ENCODE peak calls at places on chromosomes 7 and 10, in eight cellular contexts. R is fibroblast of mammary gland, X is choroid plexus epithelial cell, V is fibroblast of lung, W is kidney, M is astrocyte of the spinal cord, K is dorsolateral prefrontal cortex, P is esophagus muscularis mucosa. Z is an unnamed sample.

GRCh38 chr7:158266817-158267736 is 320.5 kb downstream of the PTPRN2 start:
- DNase-seq in K (peak), M (no peak), R (no peak), P (no peak), W (peak), V (no peak), X (no peak), Z (no peak)

GRCh38 chr7:29809533-29810155 is 3.3 kb downstream of the WIPF3 start:
- DNase-seq in W (no peak), K (peak), X (no peak), R (no peak), V (no peak), M (no peak), P (peak), Z (no peak)

GRCh38 chr7:77648742-77649338 is 47.4 kb upstream of the RSBN1L start:
- DNase-seq in W (no peak), K (no peak), M (no peak), R (no peak), P (no peak), V (no peak), X (no peak), Z (no peak)

GRCh38 chr7:74365320-74366022 is 76.3 kb downstream of the CLIP2 start:
- DNase-seq in R (peak), X (peak), W (peak), M (peak), V (peak), P (no peak), K (peak), Z (no peak)

GRCh38 chr10:69323622-69324021 is 45.3 kb downstream of the HK1 start:
- DNase-seq in K (peak), W (no peak), M (no peak), X (no peak), P (no peak), V (no peak), R (no peak), Z (no peak)

GRCh38 chr7:131607291-131608111 is 51.1 kb upstream of the PODXL start:
- DNase-seq in X (no peak), R (no peak), V (no peak), K (peak), W (no peak), M (no peak), P (no peak), Z (no peak)

GRCh38 chr10:71475243-71475871 is 78.6 kb downstream of the CDH23 start:
- DNase-seq in M (no peak), W (no peak), X (no peak), P (no peak), R (no peak), V (no peak), K (no peak), Z (no peak)

GRCh38 chr10:46234431-46235060 is 52.3 kb upstream of the ANTXRL start:
- DNase-seq in W (no peak), X (no peak), M (no peak), R (no peak), P (peak), K (peak), V (no peak), Z (peak)

GRCh38 chr7:45295222-45295621 is 137.6 kb downstream of the RAMP3 start:
- DNase-seq in P (no peak), X (no peak), M (no peak), K (no peak), V (no peak), R (peak), W (no peak), Z (no peak)

GRCh38 chr7:28405662-28406061 is 6.7 kb upstream of the CREB5 start:
- DNase-seq in M (peak), X (peak), K (no peak), W (no peak), P (no peak), R (peak), V (peak), Z (no peak)

GRCh38 chr10:110833941-110834621 is 37.6 kb upstream of the PDCD4 start:
- DNase-seq in X (no peak), V (no peak), K (no peak), W (no peak), R (no peak), M (no peak), P (no peak), Z (no peak)

GRCh38 chr10:9613338-9613737 is 1404.3 kb upstream of the CELF2 start:
- DNase-seq in P (no peak), X (peak), V (peak), M (no peak), R (peak), K (no peak), W (no peak), Z (no peak)

GRCh38 chr7:136998495-136998894 is 130.0 kb downstream of the CHRM2 start:
- DNase-seq in V (peak), P (no peak), W (no peak), M (peak), K (no peak), R (no peak), X (peak), Z (no peak)

GRCh38 chr10:43160067-43160918 is 22.0 kb downstream of the CSGALNACT2 start:
- DNase-seq in M (peak), K (no peak), R (peak), W (no peak), X (peak), V (peak), P (no peak), Z (no peak)

GRCh38 chr10:33237736-33238624 is 96.5 kb downstream of the NRP1 start:
- DNase-seq in V (peak), X (peak), P (peak), W (no peak), R (peak), M (peak), K (no peak), Z (no peak)

GRCh38 chr10:43573250-43574034 is 974 bp downstream of the ZNF239 start:
- DNase-seq in M (peak), P (no peak), R (peak), V (peak), X (peak), K (no peak), W (no peak), Z (no peak)

GRCh38 chr10:48973065-48973464 is 33.4 kb upstream of the LRRC18 start:
- DNase-seq in W (no peak), R (peak), M (no peak), K (no peak), V (no peak), P (no peak), X (no peak), Z (no peak)

GRCh38 chr7:55367283-55367840 is 2.2 kb downstream of the LANCL2 start:
- DNase-seq in X (no peak), P (peak), V (no peak), M (no peak), R (no peak), K (no peak), W (no peak), Z (no peak)

GRCh38 chr7:4738711-4739527 is 36.5 kb upstream of the AP5Z1 start:
- DNase-seq in K (no peak), X (peak), W (no peak), P (no peak), M (peak), R (peak), V (peak), Z (no peak)

GRCh38 chr7:82335927-82336326 is 107.7 kb downstream of the CACNA2D1 start:
- DNase-seq in W (no peak), X (peak), R (peak), V (peak), K (no peak), P (no peak), M (peak), Z (no peak)

GRCh38 chr7:142496545-142496991 is 238.7 kb upstream of the PRSS58 start:
- DNase-seq in K (no peak), V (peak), P (no peak), M (peak), X (peak), W (no peak), R (peak), Z (no peak)

GRCh38 chr7:26857534-26858228 is 6.7 kb downstream of the SKAP2 start:
- DNase-seq in X (peak), V (no peak), R (peak), P (no peak), W (peak), M (peak), K (no peak), Z (no peak)

GRCh38 chr7:112143567-112143966 is 62.6 kb downstream of the DOCK4 start:
- DNase-seq in V (peak), M (peak), W (no peak), R (peak), P (no peak), K (no peak), X (peak), Z (no peak)

GRCh38 chr10:35835545-35835944 is 193.4 kb upstream of the FZD8 start:
- DNase-seq in V (no peak), X (no peak), P (no peak), K (no peak), M (no peak), R (no peak), W (no peak), Z (no peak)

GRCh38 chr7:1844956-1845390 is 174.9 kb downstream of the ELFN1 start:
- DNase-seq in M (no peak), X (no peak), R (no peak), W (peak), K (peak), V (no peak), P (no peak), Z (no peak)

GRCh38 chr10:24722676-24723385 is 856 bp downstream of the ARHGAP21 start:
- DNase-seq in X (peak), P (no peak), W (peak), M (peak), R (peak), V (peak), K (no peak), Z (peak)

GRCh38 chr10:113108180-113108835 is 158.3 kb downstream of the TCF7L2 start:
- DNase-seq in P (no peak), K (no peak), R (no peak), X (no peak), V (no peak), W (peak), M (no peak), Z (peak)

GRCh38 chr10:77319557-77319956 is 318.1 kb downstream of the KCNMA1 start:
- DNase-seq in V (peak), X (peak), K (no peak), M (peak), R (peak), P (no peak), W (no peak), Z (no peak)

GRCh38 chr10:1174022-1174421 is 117.8 kb downstream of the WDR37 start:
- DNase-seq in R (no peak), P (no peak), K (peak), X (no peak), M (no peak), W (peak), V (no peak), Z (no peak)

GRCh38 chr7:24788956-24789576 is 31.8 kb upstream of the GSDME start:
- DNase-seq in K (no peak), P (no peak), R (no peak), W (no peak), X (no peak), V (no peak), M (no peak), Z (no peak)

GRCh38 chr10:29588640-29589421 is 45.9 kb downstream of the SVIL start:
- DNase-seq in X (peak), M (peak), W (no peak), V (peak), K (no peak), R (peak), P (no peak), Z (no peak)

GRCh38 chr7:156832195-156832877 is 60.6 kb downstream of the LMBR1 start:
- DNase-seq in M (no peak), K (no peak), X (no peak), R (no peak), W (no peak), V (no peak), P (no peak), Z (no peak)

GRCh38 chr10:76558586-76558985 is 1079.0 kb downstream of the KCNMA1 start:
- DNase-seq in W (no peak), R (peak), V (peak), K (no peak), X (peak), M (peak), P (no peak), Z (no peak)

GRCh38 chr10:132148261-132149251 is 38.2 kb upstream of the DPYSL4 start:
- DNase-seq in P (no peak), W (peak), M (no peak), K (peak), R (no peak), V (no peak), X (no peak), Z (no peak)

GRCh38 chr10:106392781-106393180 is 771.7 kb downstream of the SORCS1 start:
- DNase-seq in P (no peak), W (no peak), V (no peak), R (no peak), K (no peak), X (no peak), M (no peak), Z (no peak)

GRCh38 chr10:79385804-79386531 is 38.7 kb downstream of the PPIF start:
- DNase-seq in K (no peak), M (no peak), X (peak), P (peak), V (no peak), R (no peak), W (peak), Z (peak)

DNA sequence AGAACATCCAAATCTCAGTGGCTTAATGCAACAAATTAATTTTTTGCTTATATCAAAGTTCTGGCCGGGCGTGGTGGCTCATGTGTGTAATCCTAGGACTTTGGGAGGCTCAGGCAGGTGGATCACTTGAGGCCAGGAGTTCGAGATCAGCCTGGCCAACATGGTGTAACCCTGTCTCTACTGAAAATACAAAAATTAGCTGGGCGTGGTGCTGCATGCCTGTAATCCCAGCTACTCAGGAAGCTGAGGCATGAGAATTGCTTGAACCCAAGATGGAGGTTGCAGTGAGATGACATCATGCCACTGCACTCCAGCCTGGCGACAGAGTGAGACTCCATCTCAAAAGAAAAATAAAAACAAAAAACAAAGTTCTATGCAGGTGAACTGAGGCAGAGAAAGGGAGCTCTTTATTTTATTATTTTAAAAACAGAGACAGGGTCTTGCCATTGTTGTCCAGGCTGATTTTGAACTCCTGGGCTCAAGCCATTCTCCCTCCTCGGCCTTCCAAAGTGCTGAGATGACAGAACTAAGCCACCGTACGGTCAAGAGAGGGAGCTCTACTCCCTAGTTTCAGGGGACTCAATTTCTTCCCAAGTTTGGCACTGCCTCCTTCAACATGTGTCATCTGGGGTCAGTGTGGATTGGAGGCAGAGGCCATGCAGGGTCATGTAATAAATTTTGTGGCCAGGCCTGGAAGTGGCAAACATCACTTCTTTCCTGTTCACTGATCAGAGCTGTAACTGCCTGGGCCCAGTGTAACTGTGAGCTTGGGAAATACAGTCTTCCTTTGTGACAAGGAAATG is 2.4 kb downstream of the ADCK2 start:
- DNase-seq in X (peak), P (no peak), R (peak), M (peak), K (no peak), V (peak), W (no peak), Z (no peak)
- TF ChIP-seq CTCF in X (peak), P (peak), R (peak), M (peak), K (peak), V (peak), W (peak), Z (peak)

GRCh38 chr7:125363873-125364272 is 434.2 kb upstream of the POT1 start:
- DNase-seq in K (no peak), W (no peak), M (peak), R (peak), P (no peak), X (peak), V (peak), Z (no peak)
- TF ChIP-seq CTCF in K (no peak), W (no peak), M (no peak), R (no peak), P (no peak), X (peak), V (no peak), Z (no peak)

DNA sequence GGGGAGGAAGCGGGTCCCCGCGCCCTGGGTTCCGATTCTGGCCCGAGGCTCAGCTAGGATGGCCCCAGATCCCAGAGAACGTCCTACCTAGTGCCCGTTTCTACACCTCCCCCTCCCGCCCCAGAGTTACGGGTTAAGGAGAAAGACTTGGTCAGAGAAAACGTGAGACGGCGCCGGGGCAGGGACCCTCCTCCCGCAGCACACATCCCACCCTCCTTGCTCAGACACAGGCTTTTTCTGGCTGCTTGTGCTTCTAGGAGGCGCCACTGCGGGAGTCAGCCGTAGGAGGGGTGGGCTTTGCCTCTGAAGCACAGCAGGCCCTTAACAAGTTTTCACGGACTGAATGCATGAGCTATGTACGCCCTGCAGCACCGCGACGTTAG is 104.9 kb upstream of the LEP start:
- DNase-seq in P (no peak), M (peak), K (no peak), R (no peak), W (no peak), X (no peak), V (no peak), Z (no peak)
- TF ChIP-seq CTCF in P (no peak), M (no peak), K (no peak), R (no peak), W (no peak), X (no peak), V (no peak), Z (no peak)

GRCh38 chr10:4771554-4772201 is 54.3 kb upstream of the AKR1E2 start:
- DNase-seq in M (peak), R (peak), K (no peak), P (no peak), X (peak), W (no peak), V (peak), Z (no peak)
- TF ChIP-seq CTCF in M (no peak), R (no peak), K (no peak), P (no peak), X (no peak), W (no peak), V (no peak), Z (no peak)

DNA sequence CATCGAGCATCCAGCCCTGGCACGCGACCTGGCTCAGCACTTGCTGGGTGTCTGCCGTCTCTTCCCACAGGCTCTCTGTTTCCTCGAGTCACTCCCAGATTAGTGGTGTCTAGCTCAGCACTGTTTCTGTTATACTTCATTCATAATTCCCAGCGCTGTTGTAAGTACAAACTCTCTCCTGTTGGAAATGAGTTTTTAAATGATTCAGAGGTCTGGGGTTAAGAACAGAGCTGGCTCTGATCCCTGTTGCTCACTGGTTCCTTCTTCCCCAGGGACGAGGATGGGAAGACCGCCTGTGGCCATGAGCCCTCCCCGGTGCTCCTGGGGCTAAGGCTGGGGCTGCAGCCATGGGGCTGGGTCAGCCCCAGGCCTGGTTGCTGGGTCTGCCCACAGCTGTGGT is 17.3 kb upstream of the C10orf95 start:
- DNase-seq in P (no peak), K (no peak), W (no peak), M (no peak), V (peak), R (peak), X (no peak), Z (no peak)
- TF ChIP-seq CTCF in P (no peak), K (no peak), W (no peak), M (no peak), V (no peak), R (no peak), X (no peak), Z (no peak)